ENCODE peak calls at places on chromosomes 1 and 21, in nine cellular contexts. R, N, Q, I, X, U, K, T and V are unnamed samples. For H3K4me1, the result is how much of the 10 kb centered on the place peaks cover.

GRCh38 chr1:55064861-55065263 is 25.5 kb downstream of the PCSK9 start:
- DNase-seq in R (no peak), N (no peak), Q (no peak), I (peak), X (peak), U (peak), K (peak), T (peak), V (no peak)

GRCh38 chr1:31238986-31239613 is 587 bp downstream of the NKAIN1 start:
- DNase-seq in R (no peak), N (no peak), Q (no peak), I (peak), X (peak), U (no peak), K (peak), T (peak), V (no peak)

GRCh38 chr1:24984800-24985552 is 54.9 kb upstream of the RUNX3 start:
- DNase-seq in R (no peak), N (peak), Q (no peak), I (no peak), X (no peak), U (no peak), K (no peak), T (no peak), V (peak)

GRCh38 chr1:119027759-119028158 is 39.6 kb upstream of the TBX15 start:
- DNase-seq in R (no peak), N (no peak), Q (no peak), I (no peak), X (peak), U (no peak), K (no peak), T (no peak), V (no peak)

GRCh38 chr1:179831852-179832699 is 45.5 kb downstream of the TOR1AIP2 start:
- DNase-seq in R (no peak), N (no peak), Q (no peak), I (no peak), X (peak), U (no peak), K (peak), T (no peak), V (peak)

GRCh38 chr1:79043506-79043905 is 37.0 kb upstream of the ADGRL4 start:
- DNase-seq in R (no peak), N (no peak), Q (no peak), I (no peak), X (peak), U (no peak), K (peak), T (no peak), V (no peak)

GRCh38 chr1:203324103-203325003 is 19.0 kb downstream of the BTG2 start:
- DNase-seq in R (peak), N (peak), Q (no peak), I (no peak), X (peak), U (no peak), K (no peak), T (no peak), V (peak)

GRCh38 chr1:5996641-5997270 is 4.5 kb upstream of the NPHP4 start:
- DNase-seq in R (peak), N (no peak), Q (no peak), I (peak), X (no peak), U (no peak), K (no peak), T (no peak), V (no peak)

GRCh38 chr1:32240140-32240951 is 6.7 kb upstream of the FAM167B start:
- DNase-seq in R (peak), N (peak), Q (peak), I (peak), X (peak), U (peak), K (peak), T (peak), V (peak)

GRCh38 chr21:29378814-29379213 is 80.1 kb downstream of the BACH1 start:
- DNase-seq in R (no peak), N (no peak), Q (no peak), I (no peak), X (no peak), U (peak), K (peak), T (no peak), V (no peak)

GRCh38 chr21:36783612-36784383 is 84.9 kb downstream of the SIM2 start:
- DNase-seq in R (no peak), N (no peak), Q (no peak), I (no peak), X (peak), U (no peak), K (peak), T (peak), V (no peak)

GRCh38 chr1:26405281-26405915 is 5.2 kb upstream of the LIN28A start:
- DNase-seq in R (no peak), N (no peak), Q (no peak), I (no peak), X (peak), U (no peak), K (peak), T (no peak), V (no peak)

GRCh38 chr1:31487143-31487542 is 74.1 kb downstream of the SERINC2 start:
- DNase-seq in R (no peak), N (no peak), Q (no peak), I (no peak), X (no peak), U (no peak), K (peak), T (no peak), V (peak)

GRCh38 chr1:22658385-22659163 is 5.5 kb downstream of the C1QB start:
- DNase-seq in R (no peak), N (no peak), Q (no peak), I (no peak), X (no peak), U (no peak), K (no peak), T (no peak), V (no peak)

DNA sequence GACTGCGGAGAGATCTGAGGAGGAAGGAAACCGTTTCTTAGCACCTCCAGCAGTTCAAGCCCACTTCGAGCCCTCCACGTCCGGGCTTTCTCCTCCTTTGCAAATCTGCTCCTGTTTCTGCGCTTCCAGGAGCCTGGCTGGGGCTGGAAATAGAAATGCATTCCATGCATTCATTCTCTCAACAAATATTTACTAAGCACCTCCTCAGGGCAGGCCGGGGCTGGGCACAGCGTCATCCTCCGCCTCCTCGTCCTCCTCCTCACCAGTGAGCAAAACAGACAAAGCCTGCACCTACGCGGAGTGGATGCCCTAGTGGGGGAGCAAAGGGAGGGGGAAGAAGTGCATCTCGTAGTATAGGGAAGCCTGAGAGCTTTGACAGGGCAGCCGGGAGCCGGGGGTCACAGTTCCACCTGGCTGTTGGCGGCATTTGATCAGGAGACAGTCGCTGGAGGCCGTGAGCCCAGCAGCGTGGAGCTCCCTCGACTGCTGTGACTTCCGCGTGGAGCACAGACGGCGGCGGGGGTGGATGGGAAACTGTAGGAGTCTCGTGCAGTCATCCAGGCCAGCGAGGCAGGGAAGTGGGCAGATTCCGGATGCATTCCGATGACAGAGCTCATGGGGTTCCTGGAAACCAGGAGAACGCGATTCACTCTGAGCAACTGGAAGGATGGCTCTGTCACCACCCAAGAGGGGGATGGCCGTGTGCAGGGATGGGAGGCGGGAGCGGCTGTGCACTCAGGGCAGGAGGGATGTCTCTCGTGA is 93.4 kb downstream of the SIK1 start:
- DNase-seq in R (peak), N (no peak), Q (no peak), I (peak), X (peak), U (peak), K (peak), T (peak), V (no peak)
- H3K4me3 ChIP-seq in R (no peak), N (no peak), Q (no peak), I (no peak), X (peak), U (no peak), K (no peak), T (peak), V (no peak)

DNA sequence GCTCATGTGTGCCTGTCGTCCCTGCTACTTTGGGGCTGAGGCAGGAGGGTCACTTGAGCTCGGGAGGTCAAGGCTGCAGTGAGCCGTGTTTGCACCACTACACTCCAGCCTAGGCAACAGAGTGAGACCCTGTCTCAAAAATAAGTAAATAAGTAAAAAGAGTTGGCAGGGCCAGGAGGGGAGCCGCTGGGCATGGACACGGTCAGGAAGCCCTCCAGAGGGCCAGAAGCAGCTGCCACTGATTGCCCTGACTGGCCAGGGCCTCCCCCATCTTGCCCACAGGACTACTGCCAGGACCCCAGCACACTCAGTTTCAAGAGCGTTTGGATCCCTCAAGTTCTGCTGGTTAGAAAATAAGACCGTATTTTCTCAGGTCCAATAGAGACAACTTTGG is 112.2 kb upstream of the IPO9 start:
- DNase-seq in R (no peak), N (no peak), Q (no peak), I (no peak), X (no peak), U (no peak), K (no peak), T (no peak), V (no peak)
- H3K4me1 ChIP-seq in R (half or more), N (under half), Q (under half), I (half or more), X (half or more), U (half or more), K (under half), T (half or more), V (under half)

DNA sequence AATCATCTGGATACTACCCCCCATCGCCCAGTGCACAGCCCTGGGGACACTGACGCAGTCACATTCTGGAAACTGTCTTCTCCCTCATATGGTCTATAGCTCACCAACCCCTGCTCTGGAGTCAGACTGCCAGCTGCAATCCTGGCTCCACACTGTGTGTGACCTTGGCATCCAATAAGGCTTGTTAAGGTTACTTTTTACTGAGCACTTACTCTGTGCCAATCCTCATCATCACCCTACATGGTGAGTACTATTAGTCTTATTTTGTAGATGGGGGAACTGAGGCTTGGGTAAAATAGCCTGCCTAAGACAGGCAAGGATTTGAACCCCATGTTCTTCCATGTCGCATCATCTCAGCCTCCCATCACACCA is 34.9 kb downstream of the AHDC1 start:
- DNase-seq in R (no peak), N (no peak), Q (no peak), I (no peak), X (peak), U (no peak), K (peak), T (no peak), V (no peak)
- H3K27ac ChIP-seq in R (peak), N (no peak), Q (no peak), I (peak), X (peak), U (peak), K (peak), T (peak), V (peak)

GRCh38 chr1:37741662-37742061 is 23.3 kb downstream of the EPHA10 start:
- DNase-seq in R (no peak), N (no peak), Q (no peak), I (no peak), X (no peak), U (no peak), K (no peak), T (no peak), V (no peak)

GRCh38 chr1:37741130-37741529 is 23.8 kb downstream of the EPHA10 start:
- DNase-seq in R (no peak), N (no peak), Q (no peak), I (no peak), X (peak), U (no peak), K (peak), T (peak), V (no peak)

GRCh38 chr1:37752213-37752582 is 12.7 kb downstream of the EPHA10 start:
- DNase-seq in R (no peak), N (no peak), Q (no peak), I (no peak), X (no peak), U (no peak), K (no peak), T (no peak), V (no peak)

GRCh38 chr1:37748563-37748962 is 16.4 kb downstream of the EPHA10 start:
- DNase-seq in R (no peak), N (no peak), Q (no peak), I (no peak), X (no peak), U (no peak), K (no peak), T (no peak), V (no peak)

DNA sequence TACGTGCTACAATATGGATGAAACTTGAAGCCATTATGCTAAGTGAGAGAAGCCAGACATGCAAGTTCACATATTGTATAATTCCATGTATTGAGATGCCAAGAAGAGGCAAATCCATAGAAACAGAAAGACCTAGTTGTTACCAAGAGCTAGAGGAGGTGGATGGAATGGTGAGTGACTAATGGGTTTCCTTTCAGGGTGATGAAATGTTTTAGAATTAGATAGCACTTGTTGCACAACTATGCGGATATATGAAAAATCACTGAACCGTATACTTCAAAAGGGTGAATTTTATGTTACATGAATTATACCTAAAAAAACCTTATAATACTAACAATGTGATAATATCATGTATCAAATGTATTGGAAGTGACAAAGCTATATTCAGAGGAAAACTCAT is 18.1 kb downstream of the EPHA10 start:
- DNase-seq in R (no peak), N (no peak), Q (no peak), I (no peak), X (no peak), U (no peak), K (peak), T (no peak), V (no peak)
- H3K4me3 ChIP-seq in R (no peak), N (no peak), Q (no peak), I (no peak), X (no peak), U (no peak), K (no peak), T (no peak), V (no peak)

GRCh38 chr1:111448482-111448917 is 556 bp downstream of the WDR77 start:
- DNase-seq in R (no peak), N (no peak), Q (no peak), I (no peak), X (peak), U (no peak), K (peak), T (no peak), V (no peak)
- H3K4me1 ChIP-seq in R (half or more), N (half or more), Q (under half), I (under half), X (under half), U (half or more), K (under half), T (under half), V (half or more)